ENCODE peak calls at places on chromosomes 7 and 10, in ten cellular contexts. W is esophagus muscularis mucosa, N is gastrocnemius medialis, I is tibial nerve, V is uterus, R is body of pancreas, D is HCT116, Y is IMR-90, X is right lobe of liver, M is stomach. T is an unnamed sample.

GRCh38 chr10:90732581-90732980 is 125.3 kb downstream of the HTR7 start:
- DNase-seq in N (no peak), R (no peak), M (no peak), I (no peak), V (no peak), W (no peak), D (no peak), X (no peak), Y (no peak), T (no peak)

GRCh38 chr10:107072786-107073185 is 91.7 kb downstream of the SORCS1 start:
- DNase-seq in Y (no peak), X (no peak), V (no peak), M (no peak), W (no peak), D (no peak), N (no peak), I (no peak), R (no peak), T (no peak)

GRCh38 chr7:34133983-34134782 is 228.8 kb downstream of the BMPER start:
- DNase-seq in R (peak), V (peak), Y (peak), I (peak), W (no peak), X (no peak), M (peak), N (peak), D (peak), T (peak)

GRCh38 chr10:124037286-124037685 is 56.1 kb downstream of the CHST15 start:
- DNase-seq in V (no peak), I (no peak), N (no peak), Y (no peak), R (no peak), D (no peak), M (no peak), X (no peak), W (no peak), T (no peak)

GRCh38 chr7:116591202-116592040 is 66.6 kb downstream of the CAV1 start:
- DNase-seq in V (no peak), I (no peak), N (no peak), Y (peak), M (no peak), X (no peak), D (peak), R (no peak), W (no peak), T (no peak)

GRCh38 chr10:80154626-80154977 is 22.1 kb downstream of the PLAC9 start:
- DNase-seq in R (no peak), Y (no peak), I (no peak), X (no peak), D (no peak), V (no peak), W (no peak), N (no peak), M (no peak), T (no peak)

GRCh38 chr10:15141136-15142067 is 27.1 kb downstream of the NMT2 start:
- DNase-seq in R (no peak), D (no peak), N (no peak), M (no peak), W (no peak), Y (no peak), X (no peak), I (no peak), V (no peak), T (no peak)

GRCh38 chr10:96250349-96250748 is 21.0 kb downstream of the BLNK start:
- DNase-seq in X (no peak), D (no peak), I (no peak), Y (no peak), W (no peak), V (no peak), M (no peak), R (no peak), N (no peak), T (no peak)

GRCh38 chr10:71641449-71641848 is 78.1 kb downstream of the C10orf105 start:
- DNase-seq in W (no peak), M (no peak), N (no peak), Y (no peak), D (no peak), X (no peak), I (no peak), R (no peak), V (no peak), T (no peak)

GRCh38 chr10:125584954-125585353 is 98.0 kb downstream of the TEX36 start:
- DNase-seq in Y (no peak), N (no peak), X (no peak), V (no peak), M (no peak), D (no peak), I (no peak), R (no peak), W (no peak), T (no peak)

GRCh38 chr7:135283959-135284638 is 50.5 kb downstream of the STRA8 start:
- DNase-seq in D (no peak), X (no peak), M (no peak), I (no peak), Y (no peak), V (no peak), W (no peak), R (no peak), N (no peak), T (no peak)

GRCh38 chr7:135383525-135383924 is 126.4 kb downstream of the CNOT4 start:
- DNase-seq in R (no peak), X (no peak), V (no peak), I (no peak), Y (no peak), D (no peak), M (no peak), W (no peak), N (no peak), T (no peak)

GRCh38 chr10:3636356-3637181 is 148.4 kb downstream of the KLF6 start:
- DNase-seq in M (no peak), R (peak), V (no peak), D (peak), X (no peak), W (no peak), I (no peak), Y (no peak), N (no peak), T (no peak)

GRCh38 chr7:28207486-28208158 is 27.0 kb upstream of the JAZF1 start:
- DNase-seq in Y (no peak), X (no peak), M (no peak), D (no peak), R (no peak), I (no peak), N (no peak), V (no peak), W (no peak), T (no peak)

GRCh38 chr10:48246501-48246900 is 28.0 kb downstream of the FRMPD2 start:
- DNase-seq in V (no peak), W (peak), R (no peak), M (no peak), X (no peak), I (no peak), Y (no peak), D (no peak), N (no peak), T (peak)

GRCh38 chr7:76291346-76292205 is 10.9 kb upstream of the HSPB1 start:
- DNase-seq in Y (peak), W (peak), V (peak), I (peak), R (peak), X (peak), D (peak), M (peak), N (peak), T (peak)

GRCh38 chr10:5089869-5090268 is 4.3 kb upstream of the AKR1C3 start:
- DNase-seq in R (no peak), I (no peak), X (no peak), D (peak), W (no peak), M (no peak), N (no peak), V (no peak), Y (peak), T (no peak)

GRCh38 chr10:89645742-89646172 is 715 bp upstream of the PANK1 start:
- DNase-seq in R (peak), Y (no peak), X (peak), M (no peak), N (peak), W (no peak), D (no peak), I (no peak), V (no peak), T (no peak)

GRCh38 chr10:7971949-7972348 is 82.5 kb upstream of the GATA3 start:
- DNase-seq in D (no peak), N (no peak), Y (no peak), R (no peak), I (no peak), X (no peak), M (no peak), V (no peak), W (no peak), T (no peak)

GRCh38 chr10:48309711-48310226 is 3.3 kb downstream of the MAPK8 start:
- DNase-seq in M (no peak), D (peak), W (no peak), R (no peak), N (no peak), Y (peak), X (no peak), I (no peak), V (no peak), T (no peak)

GRCh38 chr10:120729508-120729907 is 121.7 kb upstream of the WDR11 start:
- DNase-seq in R (no peak), I (no peak), M (no peak), W (no peak), Y (no peak), X (no peak), N (no peak), V (no peak), D (no peak), T (no peak)

GRCh38 chr7:74343281-74344127 is 54.3 kb downstream of the CLIP2 start:
- DNase-seq in R (no peak), Y (peak), M (no peak), I (no peak), N (no peak), X (no peak), W (no peak), V (no peak), D (peak), T (no peak)

GRCh38 chr7:124752310-124752709 is 13.3 kb downstream of the GPR37 start:
- DNase-seq in Y (peak), V (no peak), R (no peak), W (no peak), D (no peak), X (no peak), M (no peak), N (no peak), I (no peak), T (no peak)

GRCh38 chr7:21041252-21041651 is 254.6 kb upstream of the SP8 start:
- DNase-seq in V (no peak), Y (no peak), I (no peak), M (no peak), N (no peak), W (no peak), R (no peak), X (no peak), D (no peak), T (no peak)

GRCh38 chr7:55185941-55186609 is 167.3 kb downstream of the EGFR start:
- DNase-seq in R (no peak), V (no peak), D (peak), I (no peak), M (no peak), Y (peak), X (no peak), W (no peak), N (peak), T (no peak)

GRCh38 chr7:2680792-2681490 is 7.1 kb upstream of the AMZ1 start:
- DNase-seq in M (peak), D (peak), X (peak), W (no peak), Y (peak), N (peak), V (peak), I (peak), R (peak), T (peak)

GRCh38 chr7:130419652-130420051 is 21.2 kb downstream of the CEP41 start:
- DNase-seq in X (no peak), V (no peak), D (no peak), I (no peak), M (no peak), W (no peak), Y (peak), R (no peak), N (no peak), T (no peak)

GRCh38 chr10:110008518-110009339 is 945 bp downstream of the ADD3 start:
- DNase-seq in X (peak), N (peak), W (no peak), R (peak), D (no peak), V (peak), Y (no peak), M (peak), I (peak), T (no peak)

DNA sequence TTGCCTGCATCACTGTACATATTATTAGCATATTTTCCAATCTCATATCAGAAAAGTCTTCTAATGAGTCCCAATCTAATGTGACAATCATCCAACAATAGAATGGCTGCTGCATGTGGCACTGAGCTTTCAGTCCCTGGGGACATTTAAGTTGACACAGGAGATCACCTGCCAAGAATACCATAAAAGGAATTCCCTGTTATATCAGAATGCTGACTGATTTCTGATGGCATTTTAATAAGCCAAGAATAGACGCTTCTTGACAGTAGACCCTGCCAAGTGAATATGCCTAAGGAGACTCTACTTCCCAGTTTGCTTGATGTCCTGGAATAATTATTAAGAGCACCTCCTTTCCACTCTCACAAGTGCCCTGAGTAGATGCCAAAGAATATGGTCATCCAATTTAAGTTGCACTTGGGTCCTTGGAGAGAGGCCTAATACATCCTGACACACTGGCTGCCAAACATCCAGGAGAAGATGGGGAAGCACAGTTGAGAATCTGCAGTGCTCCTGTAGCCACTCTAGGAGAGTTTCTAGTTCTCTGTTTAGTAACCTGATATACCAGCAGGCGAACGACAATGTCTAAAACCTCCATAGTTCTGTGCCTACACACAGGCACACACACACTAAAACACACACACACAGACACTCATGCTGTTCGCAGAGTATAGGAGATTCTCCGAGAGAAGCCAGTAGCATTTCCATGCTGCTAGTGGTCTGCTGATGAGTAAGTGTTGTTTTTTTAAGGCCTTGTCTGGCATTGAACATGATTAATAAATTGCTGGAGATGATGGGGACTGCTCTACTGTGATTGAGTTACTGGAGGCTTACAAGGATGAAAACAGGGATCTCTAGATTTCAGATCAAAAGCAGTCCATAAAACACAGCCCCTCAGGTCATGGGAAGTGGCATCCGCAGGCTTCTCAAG is 369.6 kb downstream of the KCNMA1 start:
- DNase-seq in V (no peak), X (no peak), I (no peak), N (no peak), W (no peak), Y (peak), R (no peak), D (no peak), M (no peak), T (no peak)
- H3K27ac ChIP-seq in V (peak), X (no peak), I (no peak), N (peak), W (peak), Y (no peak), R (no peak), D (no peak), M (no peak), T (peak)

DNA sequence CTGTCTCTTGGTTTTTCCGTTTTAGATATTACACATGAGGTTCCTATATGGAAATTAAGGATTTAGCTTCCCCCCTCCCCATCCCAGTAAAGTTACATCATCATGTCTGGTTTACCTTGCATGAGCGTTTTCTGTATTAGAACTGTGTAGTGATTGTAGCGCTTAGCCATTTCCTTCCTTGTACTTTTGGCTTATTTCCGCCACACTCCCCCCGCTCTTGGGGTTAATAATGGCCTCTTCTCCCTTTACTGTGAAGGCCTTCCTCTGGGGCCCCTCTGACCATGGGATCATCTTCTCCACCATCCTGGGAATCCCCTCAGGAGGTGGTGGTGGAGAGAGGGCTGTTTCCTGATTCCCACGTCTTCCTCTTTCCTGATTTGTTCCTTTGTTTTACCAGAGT is 27.2 kb upstream of the AP5Z1 start:
- DNase-seq in N (no peak), X (no peak), R (no peak), I (no peak), Y (no peak), D (no peak), V (no peak), W (no peak), M (no peak), T (no peak)
- TF ChIP-seq POLR2A in N (no peak), X (no peak), R (no peak), I (no peak), Y (no peak), D (no peak), V (no peak), W (no peak), M (no peak), T (no peak)

GRCh38 chr10:60298408-60299389 is 91.0 kb downstream of the ANK3 start:
- DNase-seq in I (no peak), D (no peak), X (no peak), W (no peak), M (no peak), V (no peak), N (no peak), R (no peak), Y (no peak), T (no peak)
- H3K27ac ChIP-seq in I (peak), D (no peak), X (no peak), W (no peak), M (no peak), V (no peak), N (no peak), R (no peak), Y (no peak), T (peak)

DNA sequence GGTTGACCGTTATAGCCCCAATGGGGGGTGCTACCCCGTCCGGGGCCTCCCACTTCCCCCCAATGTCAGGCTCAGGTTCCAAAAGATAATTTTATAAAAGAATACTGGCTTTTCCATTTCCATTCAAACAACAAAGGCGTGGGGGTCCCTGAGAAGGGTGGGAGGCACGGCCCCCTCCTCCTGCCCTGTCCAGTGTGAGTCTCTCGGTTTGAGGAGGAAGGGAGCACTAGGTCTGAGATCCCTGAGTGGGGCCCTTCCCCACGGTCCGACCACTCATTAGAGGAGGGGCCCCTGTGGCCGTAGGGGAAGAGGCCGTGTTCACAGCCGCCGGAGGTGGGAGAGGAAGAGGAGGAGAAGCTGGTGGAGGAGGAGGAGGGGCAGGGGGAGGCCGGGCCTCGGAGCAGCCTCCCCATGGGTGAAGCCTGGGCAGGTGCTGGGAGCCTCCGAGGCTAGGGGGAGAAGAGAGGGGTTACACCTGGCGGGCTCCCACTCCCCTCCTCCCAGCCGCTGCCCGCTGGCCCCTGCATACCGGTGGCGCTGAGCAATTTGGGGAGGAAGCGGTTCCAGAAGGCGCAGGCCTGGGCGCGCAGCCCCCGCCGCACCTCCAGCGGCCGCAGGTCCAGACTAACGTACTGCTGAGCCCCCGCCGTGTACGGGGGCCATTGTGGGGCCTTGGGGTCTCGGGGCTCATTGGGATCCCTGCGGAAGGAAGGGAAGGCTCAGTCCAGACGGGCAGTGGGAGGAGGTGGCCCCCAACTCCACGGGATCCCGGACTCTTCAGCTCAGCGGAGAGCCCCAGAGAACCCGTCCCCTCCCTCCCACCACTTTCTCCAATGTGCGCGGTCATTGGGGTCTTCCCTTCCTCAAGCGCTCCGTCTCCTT is 1.4 kb upstream of the UFSP1 start:
- DNase-seq in D (no peak), R (no peak), M (no peak), N (no peak), Y (no peak), I (no peak), W (no peak), X (no peak), V (peak), T (peak)
- TF ChIP-seq POLR2A in D (no peak), R (no peak), M (no peak), N (no peak), Y (no peak), I (no peak), W (peak), X (no peak), V (no peak), T (no peak)

GRCh38 chr7:48089415-48089975 is 430 bp downstream of the UPP1 start:
- DNase-seq in W (no peak), D (no peak), I (no peak), V (no peak), R (peak), X (no peak), N (no peak), M (peak), Y (no peak), T (peak)

GRCh38 chr7:48088559-48089414 is at the start of gene UPP1:
- DNase-seq in R (peak), V (peak), W (peak), Y (peak), I (peak), D (peak), N (peak), X (peak), M (peak), T (peak)

GRCh38 chr7:48091506-48092433 is 2.7 kb downstream of the UPP1 start:
- DNase-seq in V (no peak), M (no peak), X (no peak), Y (no peak), N (no peak), I (no peak), R (no peak), D (no peak), W (peak), T (no peak)

GRCh38 chr7:48087349-48087748 is 1.7 kb upstream of the UPP1 start:
- DNase-seq in X (no peak), W (peak), R (no peak), Y (peak), N (no peak), I (no peak), D (no peak), V (no peak), M (no peak), T (no peak)

GRCh38 chr7:48090095-48090805 is 1.2 kb downstream of the UPP1 start:
- DNase-seq in V (no peak), N (peak), I (no peak), X (peak), W (peak), R (peak), D (no peak), M (no peak), Y (peak), T (peak)
- H3K27ac ChIP-seq in V (peak), N (peak), I (no peak), X (peak), W (peak), R (peak), D (peak), M (peak), Y (no peak), T (peak)